ENCODE peak calls at places on chromosomes 5 and 9, in eight cellular contexts. One of them, this sample, is unnamed.

GRCh38 chr9:91156451-91157234 is 205.1 kb downstream of the AUH start:
- DNase-seq in left ventricle myocardium inferior: no peak
- DNase-seq in transverse colon: peak; percentile 50
- DNase-seq in heart right ventricle: no peak
- DNase-seq in astrocyte of the spinal cord: no peak
- DNase-seq in neural progenitor cell: no peak
- DNase-seq in OCI-LY7: no peak
- DNase-seq in upper lobe of right lung: no peak
- DNase-seq in this sample: no peak

GRCh38 chr5:75891020-75891419 is 173.8 kb upstream of the POC5 start:
- DNase-seq in left ventricle myocardium inferior: no peak
- DNase-seq in transverse colon: no peak
- DNase-seq in heart right ventricle: no peak
- DNase-seq in astrocyte of the spinal cord: no peak
- DNase-seq in neural progenitor cell: no peak
- DNase-seq in OCI-LY7: no peak
- DNase-seq in upper lobe of right lung: no peak
- DNase-seq in this sample: no peak

GRCh38 chr9:134671341-134672113 is 29.9 kb downstream of the COL5A1 start:
- DNase-seq in left ventricle myocardium inferior: no peak
- DNase-seq in transverse colon: no peak
- DNase-seq in heart right ventricle: no peak
- DNase-seq in astrocyte of the spinal cord: peak; percentile 89
- DNase-seq in neural progenitor cell: no peak
- DNase-seq in OCI-LY7: no peak
- DNase-seq in upper lobe of right lung: peak; percentile 61
- DNase-seq in this sample: no peak

GRCh38 chr5:55146080-55146479 is 13.9 kb upstream of the GPX8 start:
- DNase-seq in left ventricle myocardium inferior: no peak
- DNase-seq in transverse colon: no peak
- DNase-seq in heart right ventricle: no peak
- DNase-seq in astrocyte of the spinal cord: no peak
- DNase-seq in neural progenitor cell: no peak
- DNase-seq in OCI-LY7: no peak
- DNase-seq in upper lobe of right lung: no peak
- DNase-seq in this sample: no peak

GRCh38 chr5:100853582-100853981 is 49.5 kb downstream of the ST8SIA4 start:
- DNase-seq in left ventricle myocardium inferior: no peak
- DNase-seq in transverse colon: no peak
- DNase-seq in heart right ventricle: no peak
- DNase-seq in astrocyte of the spinal cord: no peak
- DNase-seq in neural progenitor cell: no peak
- DNase-seq in OCI-LY7: no peak
- DNase-seq in upper lobe of right lung: no peak
- DNase-seq in this sample: no peak

GRCh38 chr5:36066540-36067210 is at the start of gene UGT3A2:
- DNase-seq in left ventricle myocardium inferior: no peak
- DNase-seq in transverse colon: no peak
- DNase-seq in heart right ventricle: no peak
- DNase-seq in astrocyte of the spinal cord: no peak
- DNase-seq in neural progenitor cell: peak; percentile 84
- DNase-seq in OCI-LY7: no peak
- DNase-seq in upper lobe of right lung: no peak
- DNase-seq in this sample: no peak

GRCh38 chr9:134040831-134041648 is 15.8 kb downstream of the BRD3OS start:
- DNase-seq in left ventricle myocardium inferior: no peak
- DNase-seq in transverse colon: peak; percentile 31
- DNase-seq in heart right ventricle: no peak
- DNase-seq in astrocyte of the spinal cord: no peak
- DNase-seq in neural progenitor cell: no peak
- DNase-seq in OCI-LY7: no peak
- DNase-seq in upper lobe of right lung: peak; percentile 68
- DNase-seq in this sample: no peak

GRCh38 chr5:157502143-157502647 is 42.2 kb downstream of the NIPAL4 start:
- DNase-seq in left ventricle myocardium inferior: no peak
- DNase-seq in transverse colon: peak; percentile 50
- DNase-seq in heart right ventricle: no peak
- DNase-seq in astrocyte of the spinal cord: no peak
- DNase-seq in neural progenitor cell: no peak
- DNase-seq in OCI-LY7: peak; percentile 91
- DNase-seq in upper lobe of right lung: no peak
- DNase-seq in this sample: no peak

DNA sequence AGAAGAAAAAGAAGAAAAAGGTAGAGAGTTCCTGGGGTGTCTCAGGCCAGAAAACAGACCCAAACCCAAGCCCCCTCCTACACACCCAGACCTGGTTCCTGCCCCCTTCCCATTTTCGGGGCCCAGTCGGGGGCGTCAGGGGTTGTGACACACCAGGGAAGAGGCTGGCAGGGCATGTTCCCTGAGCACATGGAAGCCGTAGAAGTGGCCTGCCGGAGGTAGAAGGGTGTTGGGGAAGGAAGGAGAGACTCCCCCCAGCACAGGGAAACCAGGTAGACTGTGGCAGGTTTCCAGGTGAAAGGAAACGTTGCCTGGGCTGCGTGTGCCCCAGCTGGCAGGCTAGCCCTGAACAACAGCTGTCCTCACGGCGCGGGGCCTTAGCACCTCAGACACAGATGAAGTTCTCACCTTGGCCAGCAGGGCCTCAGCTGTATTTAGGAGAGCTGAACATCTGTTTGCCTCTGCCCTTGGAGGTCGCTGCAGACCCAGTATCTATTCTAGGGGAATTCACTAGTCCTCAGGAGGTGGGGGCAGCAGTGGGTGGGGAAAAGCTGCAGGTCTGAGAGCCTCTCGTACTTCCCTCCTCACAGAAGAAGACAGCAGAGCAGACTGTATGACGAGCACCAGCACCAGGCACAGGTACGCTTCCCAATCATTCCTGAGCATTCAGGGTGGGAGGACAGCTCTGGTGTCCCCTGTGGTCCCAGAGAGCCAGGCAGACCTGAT is 14.1 kb downstream of the CD74 start:
- DNase-seq in left ventricle myocardium inferior: no peak
- DNase-seq in transverse colon: peak; percentile 30
- DNase-seq in heart right ventricle: no peak
- DNase-seq in astrocyte of the spinal cord: no peak
- DNase-seq in neural progenitor cell: no peak
- DNase-seq in OCI-LY7: peak; percentile 89
- DNase-seq in upper lobe of right lung: no peak
- DNase-seq in this sample: no peak
- TF ChIP-seq CTCF in left ventricle myocardium inferior: no peak
- TF ChIP-seq CTCF in transverse colon: peak; percentile 25
- TF ChIP-seq CTCF in heart right ventricle: no peak
- TF ChIP-seq CTCF in astrocyte of the spinal cord: peak; percentile 32
- TF ChIP-seq CTCF in neural progenitor cell: no peak
- TF ChIP-seq CTCF in OCI-LY7: peak; percentile 91
- TF ChIP-seq CTCF in upper lobe of right lung: peak; percentile 22
- TF ChIP-seq CTCF in this sample: peak; percentile 25

DNA sequence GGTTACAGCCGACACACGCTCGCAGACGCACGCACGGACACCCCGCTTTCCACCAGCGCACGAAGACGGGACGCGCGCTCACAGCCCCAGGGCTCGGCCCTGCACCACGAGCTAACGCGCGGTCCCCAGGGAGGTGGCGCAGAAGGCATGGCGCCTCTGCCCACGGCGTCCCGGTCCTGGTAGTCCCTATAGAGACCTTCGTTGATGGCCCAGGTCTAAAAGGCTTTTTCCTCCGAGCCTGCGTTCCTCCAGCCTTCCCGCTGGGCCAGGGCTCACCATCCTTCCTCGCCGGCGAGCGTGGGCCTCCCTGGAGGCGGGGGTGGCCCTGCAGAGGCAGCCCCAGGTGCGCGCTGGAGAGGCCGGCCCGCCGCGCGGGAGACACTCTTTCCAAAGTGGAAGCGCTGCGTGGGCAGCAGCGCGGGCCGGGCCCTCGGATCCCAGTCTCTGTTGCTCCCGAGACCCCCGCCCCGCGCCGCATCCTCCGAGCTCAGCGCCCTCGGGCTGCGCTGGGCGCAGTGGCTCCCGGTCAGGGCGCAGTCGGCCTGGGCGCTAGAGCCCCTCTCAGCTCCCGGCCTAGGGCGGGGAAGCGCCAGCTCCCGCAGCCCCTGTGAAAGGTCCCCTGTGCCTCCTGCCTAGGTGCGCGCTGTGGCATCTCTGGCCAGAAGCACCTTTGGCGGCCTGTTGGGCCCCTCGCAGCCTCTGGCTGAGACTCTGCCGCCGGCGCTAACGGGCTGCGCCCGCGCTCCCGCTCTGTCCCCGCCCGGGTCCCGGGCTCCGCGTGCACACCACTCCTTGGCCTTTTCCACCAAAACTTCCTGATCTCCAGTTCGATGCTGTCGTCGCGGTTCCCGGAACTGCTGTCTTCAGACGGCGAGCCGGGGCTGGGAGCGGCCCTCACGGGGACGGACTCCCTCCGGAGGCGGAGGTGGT is 31.9 kb upstream of the FANCC start:
- DNase-seq in left ventricle myocardium inferior: no peak
- DNase-seq in transverse colon: no peak
- DNase-seq in heart right ventricle: no peak
- DNase-seq in astrocyte of the spinal cord: no peak
- DNase-seq in neural progenitor cell: peak; percentile 59
- DNase-seq in OCI-LY7: no peak
- DNase-seq in upper lobe of right lung: no peak
- DNase-seq in this sample: no peak
- H3K4me3 ChIP-seq in left ventricle myocardium inferior: peak overlapping the region; percentile 60
- H3K4me3 ChIP-seq in transverse colon: peak overlapping the region; percentile 46
- H3K4me3 ChIP-seq in heart right ventricle: peak overlapping the region; percentile 25
- H3K4me3 ChIP-seq in astrocyte of the spinal cord: no peak overlapping the region
- H3K4me3 ChIP-seq in neural progenitor cell: peak overlapping the region; percentile 41
- H3K4me3 ChIP-seq in OCI-LY7: no peak overlapping the region
- H3K4me3 ChIP-seq in upper lobe of right lung: peak overlapping the region; percentile 16
- H3K4me3 ChIP-seq in this sample: peak overlapping the region; percentile 33

GRCh38 chr9:37913480-37914153 is 9.7 kb upstream of the SLC25A51 start:
- DNase-seq in left ventricle myocardium inferior: peak; percentile 67
- DNase-seq in transverse colon: peak; percentile 86
- DNase-seq in heart right ventricle: peak; percentile 75
- DNase-seq in astrocyte of the spinal cord: peak; percentile 77
- DNase-seq in neural progenitor cell: peak; percentile 94
- DNase-seq in OCI-LY7: peak; percentile 79
- DNase-seq in upper lobe of right lung: peak; percentile 82
- DNase-seq in this sample: peak; percentile 63
- TF ChIP-seq CTCF in left ventricle myocardium inferior: peak; percentile 98
- TF ChIP-seq CTCF in transverse colon: peak; percentile 98
- TF ChIP-seq CTCF in heart right ventricle: peak; percentile 98
- TF ChIP-seq CTCF in astrocyte of the spinal cord: peak; percentile 97
- TF ChIP-seq CTCF in neural progenitor cell: peak; percentile 98
- TF ChIP-seq CTCF in OCI-LY7: peak; percentile 95
- TF ChIP-seq CTCF in upper lobe of right lung: peak; percentile 99
- TF ChIP-seq CTCF in this sample: peak; percentile 94

DNA sequence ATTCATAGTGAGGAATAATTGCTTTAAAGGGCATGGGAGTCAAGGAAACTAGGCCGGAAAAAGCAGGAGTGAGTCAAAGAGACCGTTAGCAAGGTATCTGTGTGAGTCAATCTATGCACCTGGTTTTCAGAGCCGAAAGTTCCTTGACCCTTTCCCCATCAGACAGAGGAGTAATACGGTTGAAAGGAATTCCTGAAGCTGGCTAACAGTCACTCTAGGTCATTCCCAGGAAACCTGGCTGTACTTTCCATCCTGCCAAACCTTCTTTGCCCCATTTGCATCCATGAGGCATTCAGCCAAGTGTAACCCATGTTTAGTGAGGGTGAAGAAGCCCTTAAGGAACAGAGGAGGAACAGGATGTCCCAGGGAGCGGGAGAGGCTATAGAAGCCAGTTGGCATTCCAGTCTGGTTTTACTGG is 16.2 kb downstream of the RBM18 start:
- DNase-seq in left ventricle myocardium inferior: no peak
- DNase-seq in transverse colon: no peak
- DNase-seq in heart right ventricle: no peak
- DNase-seq in astrocyte of the spinal cord: no peak
- DNase-seq in neural progenitor cell: no peak
- DNase-seq in OCI-LY7: no peak
- DNase-seq in upper lobe of right lung: no peak
- DNase-seq in this sample: no peak
- H3K4me3 ChIP-seq in left ventricle myocardium inferior: no peak overlapping the region
- H3K4me3 ChIP-seq in transverse colon: no peak overlapping the region
- H3K4me3 ChIP-seq in heart right ventricle: no peak overlapping the region
- H3K4me3 ChIP-seq in astrocyte of the spinal cord: no peak overlapping the region
- H3K4me3 ChIP-seq in neural progenitor cell: no peak overlapping the region
- H3K4me3 ChIP-seq in OCI-LY7: no peak overlapping the region
- H3K4me3 ChIP-seq in upper lobe of right lung: no peak overlapping the region
- H3K4me3 ChIP-seq in this sample: no peak overlapping the region

DNA sequence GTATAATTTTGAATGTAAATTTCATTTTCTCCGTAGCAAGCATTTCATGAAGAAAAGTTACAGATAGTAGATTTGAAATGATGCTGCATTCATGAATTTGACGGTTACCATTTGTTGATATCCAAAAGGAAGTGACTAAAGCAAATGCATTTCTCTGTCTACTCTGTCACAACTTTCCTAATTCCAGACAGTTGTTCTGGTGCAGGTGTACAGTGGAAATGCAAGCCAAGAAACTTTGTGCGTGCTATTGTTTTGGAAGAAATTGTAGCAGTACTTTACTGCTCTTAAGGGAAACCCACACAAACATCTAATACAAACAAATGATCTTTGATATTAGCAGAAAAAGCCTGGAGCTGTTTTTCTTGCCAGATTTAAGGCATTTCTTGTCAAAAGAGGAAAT is 1.9 kb downstream of the SNCAIP start:
- DNase-seq in left ventricle myocardium inferior: no peak
- DNase-seq in transverse colon: no peak
- DNase-seq in heart right ventricle: no peak
- DNase-seq in astrocyte of the spinal cord: no peak
- DNase-seq in neural progenitor cell: no peak
- DNase-seq in OCI-LY7: no peak
- DNase-seq in upper lobe of right lung: no peak
- DNase-seq in this sample: no peak
- TF ChIP-seq CTCF in left ventricle myocardium inferior: no peak
- TF ChIP-seq CTCF in transverse colon: no peak
- TF ChIP-seq CTCF in heart right ventricle: no peak
- TF ChIP-seq CTCF in astrocyte of the spinal cord: no peak
- TF ChIP-seq CTCF in neural progenitor cell: no peak
- TF ChIP-seq CTCF in OCI-LY7: no peak
- TF ChIP-seq CTCF in upper lobe of right lung: no peak
- TF ChIP-seq CTCF in this sample: no peak

DNA sequence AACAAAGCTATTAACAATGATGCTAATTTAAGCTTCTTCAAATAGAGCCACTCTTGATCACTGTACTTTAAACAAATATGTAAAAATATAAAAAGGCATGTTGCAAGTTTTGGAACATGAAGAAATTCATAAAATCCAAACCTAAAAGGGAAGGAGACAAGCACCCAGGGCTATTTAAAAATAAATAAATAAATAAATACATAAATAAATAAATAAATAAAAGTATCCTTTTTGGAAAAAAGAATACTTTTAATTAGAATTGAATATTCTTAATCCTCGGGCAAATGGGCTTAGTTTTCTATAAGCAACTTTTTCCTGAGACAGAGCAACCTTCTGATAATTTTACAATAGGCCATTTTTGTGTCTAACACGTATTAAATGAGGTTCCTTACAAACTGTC is 147.5 kb upstream of the PCA3 start:
- DNase-seq in left ventricle myocardium inferior: no peak
- DNase-seq in transverse colon: no peak
- DNase-seq in heart right ventricle: no peak
- DNase-seq in astrocyte of the spinal cord: no peak
- DNase-seq in neural progenitor cell: no peak
- DNase-seq in OCI-LY7: no peak
- DNase-seq in upper lobe of right lung: no peak
- DNase-seq in this sample: no peak
- H3K4me3 ChIP-seq in left ventricle myocardium inferior: no peak overlapping the region
- H3K4me3 ChIP-seq in transverse colon: no peak overlapping the region
- H3K4me3 ChIP-seq in heart right ventricle: no peak overlapping the region
- H3K4me3 ChIP-seq in astrocyte of the spinal cord: no peak overlapping the region
- H3K4me3 ChIP-seq in neural progenitor cell: no peak overlapping the region
- H3K4me3 ChIP-seq in OCI-LY7: no peak overlapping the region
- H3K4me3 ChIP-seq in upper lobe of right lung: no peak overlapping the region
- H3K4me3 ChIP-seq in this sample: no peak overlapping the region